ENCODE peak calls at places on chromosome 18, in six cellular contexts. D, O, T, S, I and K are unnamed samples.

GRCh38 chr18:8771930-8772329 is 66.6 kb downstream of the MTCL1 start:
- DNase-seq in D (no peak), O (no peak), T (no peak), S (no peak), I (no peak), K (no peak)

GRCh38 chr18:2337552-2338141 is 233.7 kb downstream of the METTL4 start:
- DNase-seq in D (no peak), O (peak), T (peak), S (peak), I (no peak), K (no peak)

GRCh38 chr18:58313491-58314032 is 269.5 kb downstream of the NEDD4L start:
- DNase-seq in D (no peak), O (no peak), T (no peak), S (no peak), I (no peak), K (no peak)

GRCh38 chr18:64017870-64018269 is 48.0 kb downstream of the SERPINB8 start:
- DNase-seq in D (no peak), O (peak), T (peak), S (peak), I (no peak), K (peak)

GRCh38 chr18:51867767-51868166 is 472.2 kb upstream of the DCC start:
- DNase-seq in D (no peak), O (peak), T (peak), S (peak), I (no peak), K (peak)

GRCh38 chr18:37524546-37525301 is 40.9 kb downstream of the CELF4 start:
- DNase-seq in D (no peak), O (no peak), T (no peak), S (peak), I (peak), K (no peak)

GRCh38 chr18:54947115-54947514 is 12.1 kb downstream of the CCDC68 start:
- DNase-seq in D (no peak), O (no peak), T (no peak), S (no peak), I (no peak), K (no peak)

GRCh38 chr18:44887227-44887631 is 206.5 kb downstream of the SETBP1 start:
- DNase-seq in D (no peak), O (peak), T (peak), S (peak), I (no peak), K (no peak)

GRCh38 chr18:49565656-49566055 is 3.8 kb downstream of the LIPG start:
- DNase-seq in D (no peak), O (peak), T (no peak), S (no peak), I (no peak), K (no peak)
- H2BK15ac ChIP-seq in D (no peak), O (no peak), T (no peak), S (no peak), I (no peak), K (no peak)

DNA sequence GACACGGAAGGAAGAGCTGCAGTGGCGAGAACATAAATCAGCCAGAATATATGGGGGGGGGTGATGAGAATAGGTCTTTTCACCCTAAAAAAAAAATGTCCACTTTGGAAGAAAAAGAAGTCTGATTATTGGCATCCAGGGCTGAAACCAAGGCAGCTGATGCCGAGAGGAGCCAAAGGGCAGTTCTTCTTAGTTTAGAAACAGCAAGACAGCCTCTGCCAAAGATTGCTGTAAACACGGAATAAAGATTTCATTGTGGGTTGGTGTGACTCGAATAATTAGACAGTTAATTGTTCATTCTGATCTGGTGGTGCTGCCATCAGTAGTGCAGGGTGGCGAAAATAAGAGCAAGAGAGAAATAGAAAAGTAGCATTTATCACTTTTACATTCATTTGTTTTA is 3.5 kb downstream of the CDH20 start:
- DNase-seq in D (no peak), O (no peak), T (no peak), S (no peak), I (no peak), K (no peak)
- H2BK15ac ChIP-seq in D (no peak), O (no peak), T (no peak), S (no peak), I (no peak), K (no peak)

GRCh38 chr18:10023853-10024638 is 110.2 kb downstream of the VAPA start:
- DNase-seq in D (no peak), O (no peak), T (no peak), S (no peak), I (no peak), K (no peak)

GRCh38 chr18:10022365-10022764 is 108.5 kb downstream of the VAPA start:
- DNase-seq in D (no peak), O (no peak), T (no peak), S (no peak), I (no peak), K (no peak)

GRCh38 chr18:10027461-10027860 is 113.6 kb downstream of the VAPA start:
- DNase-seq in D (no peak), O (no peak), T (no peak), S (no peak), I (no peak), K (no peak)

GRCh38 chr18:10027031-10027430 is 113.2 kb downstream of the VAPA start:
- DNase-seq in D (no peak), O (no peak), T (no peak), S (no peak), I (no peak), K (no peak)

GRCh38 chr18:10025756-10026290 is 112.0 kb downstream of the VAPA start:
- DNase-seq in D (no peak), O (no peak), T (no peak), S (no peak), I (no peak), K (no peak)
- H2BK15ac ChIP-seq in D (no peak), O (no peak), T (no peak), S (no peak), I (no peak), K (no peak)

DNA sequence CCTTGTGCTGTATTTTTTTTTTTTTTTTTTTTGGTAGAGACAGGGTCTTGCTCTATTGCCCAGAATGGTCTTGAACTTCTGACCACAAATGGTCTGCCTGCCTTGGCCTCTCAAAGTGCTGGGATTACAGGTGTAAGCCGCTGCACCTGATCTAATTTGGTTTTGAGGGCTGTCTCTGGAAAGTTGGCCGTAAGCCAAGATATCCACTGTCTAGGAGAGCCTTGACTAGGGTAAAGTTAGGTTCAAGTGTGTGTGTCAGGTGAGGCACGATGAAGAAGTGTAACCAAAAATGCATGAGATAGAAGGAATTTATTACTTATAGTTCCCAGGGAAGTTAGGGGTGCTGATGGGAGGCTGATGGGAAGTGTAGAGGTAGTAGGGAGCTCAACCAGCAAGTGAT is 46.7 kb downstream of the INO80C start:
- DNase-seq in D (no peak), O (no peak), T (no peak), S (no peak), I (no peak), K (no peak)
- H2BK15ac ChIP-seq in D (no peak), O (no peak), T (no peak), S (no peak), I (no peak), K (no peak)

GRCh38 chr18:70698574-70698973 is 409.7 kb downstream of the SOCS6 start:
- DNase-seq in D (no peak), O (no peak), T (no peak), S (no peak), I (no peak), K (no peak)

GRCh38 chr18:70705831-70706416 is 417.1 kb downstream of the SOCS6 start:
- DNase-seq in D (no peak), O (no peak), T (no peak), S (no peak), I (no peak), K (no peak)

DNA sequence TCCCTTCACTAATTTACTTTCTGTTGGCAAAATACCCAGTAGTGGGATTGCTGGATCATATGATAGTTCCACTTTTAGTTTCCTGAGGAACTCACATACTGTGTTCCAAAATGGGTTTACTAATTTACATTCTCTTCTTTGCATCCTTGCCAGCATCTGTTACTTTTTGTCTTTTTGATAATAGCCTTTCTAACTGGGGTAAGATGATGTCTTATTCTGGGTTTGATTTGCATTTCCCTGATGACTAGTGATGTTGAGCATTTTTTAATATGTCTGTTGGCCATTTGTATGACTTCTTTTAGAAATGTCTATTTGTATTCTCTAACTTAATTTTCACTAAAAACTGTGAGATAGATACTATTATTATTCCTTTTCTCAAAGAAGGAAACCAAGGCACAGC is 411.7 kb downstream of the SOCS6 start:
- DNase-seq in D (no peak), O (no peak), T (no peak), S (no peak), I (no peak), K (no peak)
- H2BK15ac ChIP-seq in D (no peak), O (no peak), T (no peak), S (no peak), I (no peak), K (no peak)